ENCODE peak calls at places on chromosomes 5 and 9, in ten cellular contexts. One of them, this sample, is unnamed.
A peak's percentile ranks its signal among the peaks of the same experiment; 100 is the strongest.

GRCh38 chr5:140042551-140043507 is at the start of gene NRG2:
- DNase-seq in breast epithelium: peak; percentile 55
- DNase-seq in suprapubic skin: peak; percentile 86
- DNase-seq in esophagus squamous epithelium: no peak
- DNase-seq in uterus: peak; percentile 67
- DNase-seq in adrenal gland: peak; percentile 85
- DNase-seq in tibial nerve: peak; percentile 28
- DNase-seq in ovary: peak; percentile 84
- DNase-seq in stomach: peak; percentile 52
- DNase-seq in Peyer's patch: peak; percentile 78
- DNase-seq in this sample: peak; percentile 75

GRCh38 chr5:44603496-44604272 is 205.1 kb upstream of the MRPS30 start:
- DNase-seq in breast epithelium: no peak
- DNase-seq in suprapubic skin: no peak
- DNase-seq in esophagus squamous epithelium: no peak
- DNase-seq in uterus: no peak
- DNase-seq in adrenal gland: no peak
- DNase-seq in tibial nerve: no peak
- DNase-seq in ovary: no peak
- DNase-seq in stomach: no peak
- DNase-seq in Peyer's patch: no peak
- DNase-seq in this sample: peak; percentile 17

GRCh38 chr9:138048184-138048583 is 170.6 kb downstream of the CACNA1B start:
- DNase-seq in breast epithelium: peak; percentile 14
- DNase-seq in suprapubic skin: peak; percentile 53
- DNase-seq in esophagus squamous epithelium: no peak
- DNase-seq in uterus: no peak
- DNase-seq in adrenal gland: peak; percentile 35
- DNase-seq in tibial nerve: no peak
- DNase-seq in ovary: no peak
- DNase-seq in stomach: peak; percentile 1
- DNase-seq in Peyer's patch: peak; percentile 14
- DNase-seq in this sample: no peak

GRCh38 chr5:31021181-31021624 is 172.3 kb upstream of the CDH6 start:
- DNase-seq in breast epithelium: no peak
- DNase-seq in suprapubic skin: no peak
- DNase-seq in esophagus squamous epithelium: no peak
- DNase-seq in uterus: no peak
- DNase-seq in adrenal gland: no peak
- DNase-seq in tibial nerve: no peak
- DNase-seq in ovary: no peak
- DNase-seq in stomach: no peak
- DNase-seq in Peyer's patch: no peak
- DNase-seq in this sample: no peak

GRCh38 chr5:86971034-86971511 is 296.6 kb upstream of the RASA1 start:
- DNase-seq in breast epithelium: no peak
- DNase-seq in suprapubic skin: no peak
- DNase-seq in esophagus squamous epithelium: no peak
- DNase-seq in uterus: no peak
- DNase-seq in adrenal gland: no peak
- DNase-seq in tibial nerve: no peak
- DNase-seq in ovary: no peak
- DNase-seq in stomach: no peak
- DNase-seq in Peyer's patch: no peak
- DNase-seq in this sample: no peak

GRCh38 chr9:93864840-93865239 is 90.3 kb downstream of the BARX1 start:
- DNase-seq in breast epithelium: no peak
- DNase-seq in suprapubic skin: no peak
- DNase-seq in esophagus squamous epithelium: no peak
- DNase-seq in uterus: no peak
- DNase-seq in adrenal gland: no peak
- DNase-seq in tibial nerve: no peak
- DNase-seq in ovary: no peak
- DNase-seq in stomach: no peak
- DNase-seq in Peyer's patch: no peak
- DNase-seq in this sample: no peak

GRCh38 chr5:14250778-14251711 is 107.9 kb downstream of the TRIO start:
- DNase-seq in breast epithelium: no peak
- DNase-seq in suprapubic skin: no peak
- DNase-seq in esophagus squamous epithelium: no peak
- DNase-seq in uterus: no peak
- DNase-seq in adrenal gland: no peak
- DNase-seq in tibial nerve: no peak
- DNase-seq in ovary: no peak
- DNase-seq in stomach: no peak
- DNase-seq in Peyer's patch: no peak
- DNase-seq in this sample: no peak

GRCh38 chr5:80067531-80067930 is 32.4 kb downstream of the THBS4 start:
- DNase-seq in breast epithelium: no peak
- DNase-seq in suprapubic skin: no peak
- DNase-seq in esophagus squamous epithelium: no peak
- DNase-seq in uterus: no peak
- DNase-seq in adrenal gland: no peak
- DNase-seq in tibial nerve: no peak
- DNase-seq in ovary: no peak
- DNase-seq in stomach: no peak
- DNase-seq in Peyer's patch: no peak
- DNase-seq in this sample: no peak

GRCh38 chr9:106019017-106019692 is 324.8 kb downstream of the TMEM38B start:
- DNase-seq in breast epithelium: no peak
- DNase-seq in suprapubic skin: no peak
- DNase-seq in esophagus squamous epithelium: no peak
- DNase-seq in uterus: no peak
- DNase-seq in adrenal gland: no peak
- DNase-seq in tibial nerve: no peak
- DNase-seq in ovary: peak; percentile 14
- DNase-seq in stomach: no peak
- DNase-seq in Peyer's patch: no peak
- DNase-seq in this sample: peak; percentile 17

GRCh38 chr5:134140530-134141201 is 26.2 kb downstream of the TCF7 start:
- DNase-seq in breast epithelium: peak; percentile 71
- DNase-seq in suprapubic skin: peak; percentile 83
- DNase-seq in esophagus squamous epithelium: no peak
- DNase-seq in uterus: peak; percentile 56
- DNase-seq in adrenal gland: peak; percentile 95
- DNase-seq in tibial nerve: no peak
- DNase-seq in ovary: peak; percentile 59
- DNase-seq in stomach: peak; percentile 78
- DNase-seq in Peyer's patch: peak; percentile 91
- DNase-seq in this sample: peak; percentile 80

GRCh38 chr5:135229679-135230132 is 169.3 kb downstream of the MACROH2A1 start:
- DNase-seq in breast epithelium: no peak
- DNase-seq in suprapubic skin: no peak
- DNase-seq in esophagus squamous epithelium: no peak
- DNase-seq in uterus: no peak
- DNase-seq in adrenal gland: no peak
- DNase-seq in tibial nerve: no peak
- DNase-seq in ovary: no peak
- DNase-seq in stomach: no peak
- DNase-seq in Peyer's patch: no peak
- DNase-seq in this sample: no peak

GRCh38 chr9:112382066-112382465 is 2.2 kb downstream of the HSDL2 start:
- DNase-seq in breast epithelium: no peak
- DNase-seq in suprapubic skin: no peak
- DNase-seq in esophagus squamous epithelium: no peak
- DNase-seq in uterus: no peak
- DNase-seq in adrenal gland: no peak
- DNase-seq in tibial nerve: no peak
- DNase-seq in ovary: no peak
- DNase-seq in stomach: no peak
- DNase-seq in Peyer's patch: no peak
- DNase-seq in this sample: no peak

DNA sequence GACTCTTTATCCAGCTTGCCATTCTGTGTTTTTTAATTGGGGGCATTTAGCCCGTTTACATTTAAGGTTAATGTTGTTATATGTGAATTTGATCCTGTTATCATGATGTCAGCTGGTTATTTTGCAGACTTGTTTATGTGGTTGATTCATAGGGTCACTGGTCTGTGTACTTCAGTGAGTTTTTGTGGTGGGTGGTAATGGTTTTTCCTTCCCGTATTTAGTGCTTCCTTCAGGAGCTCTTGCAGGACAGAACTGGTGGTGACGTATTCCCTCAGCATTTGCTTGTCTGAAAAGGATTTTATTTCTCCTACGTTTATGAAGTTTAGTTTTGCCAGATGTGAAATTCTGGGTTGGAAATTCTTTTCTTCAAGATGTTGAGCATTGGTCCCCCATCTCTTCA is 381.1 kb downstream of the MAN2A1 start:
- DNase-seq in breast epithelium: no peak
- DNase-seq in suprapubic skin: no peak
- DNase-seq in esophagus squamous epithelium: no peak
- DNase-seq in uterus: no peak
- DNase-seq in adrenal gland: no peak
- DNase-seq in tibial nerve: no peak
- DNase-seq in ovary: no peak
- DNase-seq in stomach: no peak
- DNase-seq in Peyer's patch: no peak
- DNase-seq in this sample: no peak
- H3K9me3 ChIP-seq in breast epithelium: peaks cover 21% of the 10 kb centered on the region
- H3K9me3 ChIP-seq in suprapubic skin: peaks cover 10% of the 10 kb centered on the region
- H3K9me3 ChIP-seq in esophagus squamous epithelium: peaks cover 18% of the 10 kb centered on the region
- H3K9me3 ChIP-seq in uterus: no peaks in the 10 kb centered on the region
- H3K9me3 ChIP-seq in adrenal gland: peaks cover 7% of the 10 kb centered on the region
- H3K9me3 ChIP-seq in tibial nerve: peaks cover 2% of the 10 kb centered on the region
- H3K9me3 ChIP-seq in ovary: no peaks in the 10 kb centered on the region
- H3K9me3 ChIP-seq in stomach: peaks cover 47% of the 10 kb centered on the region
- H3K9me3 ChIP-seq in Peyer's patch: peaks cover 8% of the 10 kb centered on the region
- H3K9me3 ChIP-seq in this sample: no peaks in the 10 kb centered on the region

GRCh38 chr9:126722252-126722921 is 82.5 kb upstream of the ZBTB43 start:
- DNase-seq in breast epithelium: peak; percentile 94
- DNase-seq in suprapubic skin: peak; percentile 91
- DNase-seq in esophagus squamous epithelium: no peak
- DNase-seq in uterus: peak; percentile 70
- DNase-seq in adrenal gland: peak; percentile 84
- DNase-seq in tibial nerve: peak; percentile 29
- DNase-seq in ovary: peak; percentile 63
- DNase-seq in stomach: peak; percentile 80
- DNase-seq in Peyer's patch: peak; percentile 95
- DNase-seq in this sample: peak; percentile 86

GRCh38 chr9:126721531-126722098 is 83.2 kb upstream of the ZBTB43 start:
- DNase-seq in breast epithelium: no peak
- DNase-seq in suprapubic skin: no peak
- DNase-seq in esophagus squamous epithelium: no peak
- DNase-seq in uterus: no peak
- DNase-seq in adrenal gland: no peak
- DNase-seq in tibial nerve: no peak
- DNase-seq in ovary: no peak
- DNase-seq in stomach: no peak
- DNase-seq in Peyer's patch: peak; percentile 56
- DNase-seq in this sample: no peak

GRCh38 chr9:126724226-126724625 is 80.6 kb upstream of the ZBTB43 start:
- DNase-seq in breast epithelium: no peak
- DNase-seq in suprapubic skin: no peak
- DNase-seq in esophagus squamous epithelium: no peak
- DNase-seq in uterus: no peak
- DNase-seq in adrenal gland: no peak
- DNase-seq in tibial nerve: no peak
- DNase-seq in ovary: no peak
- DNase-seq in stomach: no peak
- DNase-seq in Peyer's patch: no peak
- DNase-seq in this sample: no peak

GRCh38 chr9:126723807-126724172 is 81.0 kb upstream of the ZBTB43 start:
- DNase-seq in breast epithelium: no peak
- DNase-seq in suprapubic skin: no peak
- DNase-seq in esophagus squamous epithelium: no peak
- DNase-seq in uterus: no peak
- DNase-seq in adrenal gland: peak; percentile 63
- DNase-seq in tibial nerve: no peak
- DNase-seq in ovary: no peak
- DNase-seq in stomach: no peak
- DNase-seq in Peyer's patch: no peak
- DNase-seq in this sample: no peak

GRCh38 chr9:126722922-126723806 is 81.7 kb upstream of the ZBTB43 start:
- DNase-seq in breast epithelium: no peak
- DNase-seq in suprapubic skin: no peak
- DNase-seq in esophagus squamous epithelium: no peak
- DNase-seq in uterus: peak; percentile 42
- DNase-seq in adrenal gland: peak; percentile 66
- DNase-seq in tibial nerve: no peak
- DNase-seq in ovary: no peak
- DNase-seq in stomach: peak; percentile 55
- DNase-seq in Peyer's patch: peak; percentile 91
- DNase-seq in this sample: peak; percentile 50
- TF ChIP-seq POLR2A in breast epithelium: no peak
- TF ChIP-seq POLR2A in suprapubic skin: no peak
- TF ChIP-seq POLR2A in esophagus squamous epithelium: no peak
- TF ChIP-seq POLR2A in uterus: no peak
- TF ChIP-seq POLR2A in adrenal gland: no peak
- TF ChIP-seq POLR2A in tibial nerve: peak; percentile 6
- TF ChIP-seq POLR2A in ovary: no peak
- TF ChIP-seq POLR2A in stomach: no peak
- TF ChIP-seq POLR2A in Peyer's patch: peak; percentile 37
- TF ChIP-seq POLR2A in this sample: no peak

DNA sequence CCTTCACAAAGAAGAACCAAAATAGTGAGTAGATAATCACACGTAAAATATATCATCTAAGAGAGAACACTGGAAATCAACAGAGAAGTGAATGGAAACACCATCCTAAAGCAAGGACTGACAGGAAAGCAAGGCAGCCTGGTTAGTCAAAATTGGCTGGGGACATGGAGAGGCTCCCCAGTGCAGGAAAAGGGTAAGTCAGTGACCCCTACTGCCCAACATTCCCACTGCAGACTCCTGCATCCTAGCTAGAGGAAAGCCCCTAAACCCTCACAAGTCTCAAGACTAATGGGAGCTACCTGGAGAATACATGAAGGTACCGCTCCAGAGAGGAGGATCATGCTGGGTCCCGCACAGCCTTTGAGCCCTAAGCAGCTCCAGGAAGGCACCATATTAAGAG is 60.1 kb downstream of the ZDHHC21 start:
- DNase-seq in breast epithelium: no peak
- DNase-seq in suprapubic skin: no peak
- DNase-seq in esophagus squamous epithelium: no peak
- DNase-seq in uterus: no peak
- DNase-seq in adrenal gland: no peak
- DNase-seq in tibial nerve: no peak
- DNase-seq in ovary: no peak
- DNase-seq in stomach: no peak
- DNase-seq in Peyer's patch: no peak
- DNase-seq in this sample: no peak
- H3K9me3 ChIP-seq in breast epithelium: no peaks in the 10 kb centered on the region
- H3K9me3 ChIP-seq in suprapubic skin: no peaks in the 10 kb centered on the region
- H3K9me3 ChIP-seq in esophagus squamous epithelium: no peaks in the 10 kb centered on the region
- H3K9me3 ChIP-seq in uterus: no peaks in the 10 kb centered on the region
- H3K9me3 ChIP-seq in adrenal gland: no peaks in the 10 kb centered on the region
- H3K9me3 ChIP-seq in tibial nerve: no peaks in the 10 kb centered on the region
- H3K9me3 ChIP-seq in ovary: no peaks in the 10 kb centered on the region
- H3K9me3 ChIP-seq in stomach: no peaks in the 10 kb centered on the region
- H3K9me3 ChIP-seq in Peyer's patch: no peaks in the 10 kb centered on the region
- H3K9me3 ChIP-seq in this sample: no peaks in the 10 kb centered on the region

DNA sequence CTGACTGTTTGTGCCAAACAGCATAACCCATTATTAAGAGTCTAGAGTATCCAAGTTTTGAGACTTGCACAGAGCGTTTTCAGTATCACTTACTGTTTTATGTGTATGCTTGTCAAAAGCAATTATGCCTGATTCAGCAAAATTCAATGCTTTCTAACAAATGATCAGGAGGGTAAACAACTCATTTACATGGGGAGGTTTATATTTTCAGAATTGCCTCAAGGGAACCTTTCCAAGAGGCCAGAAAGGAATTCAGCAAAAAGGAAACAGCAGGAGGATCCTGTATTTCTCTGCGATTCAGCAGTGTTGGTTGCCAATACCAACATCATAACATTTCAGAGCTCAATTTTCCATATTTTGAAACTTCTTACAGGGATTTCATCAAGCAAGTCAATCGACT is 69.3 kb upstream of the DAB2 start:
- DNase-seq in breast epithelium: no peak
- DNase-seq in suprapubic skin: no peak
- DNase-seq in esophagus squamous epithelium: no peak
- DNase-seq in uterus: no peak
- DNase-seq in adrenal gland: no peak
- DNase-seq in tibial nerve: no peak
- DNase-seq in ovary: no peak
- DNase-seq in stomach: no peak
- DNase-seq in Peyer's patch: no peak
- DNase-seq in this sample: no peak
- TF ChIP-seq POLR2A in breast epithelium: no peak
- TF ChIP-seq POLR2A in suprapubic skin: no peak
- TF ChIP-seq POLR2A in esophagus squamous epithelium: no peak
- TF ChIP-seq POLR2A in uterus: no peak
- TF ChIP-seq POLR2A in adrenal gland: no peak
- TF ChIP-seq POLR2A in tibial nerve: no peak
- TF ChIP-seq POLR2A in ovary: no peak
- TF ChIP-seq POLR2A in stomach: no peak
- TF ChIP-seq POLR2A in Peyer's patch: no peak
- TF ChIP-seq POLR2A in this sample: no peak